ENCODE peak calls at places on chromosomes 12 and 14, in nine cellular contexts. P is GOT3; J is activated CD4-positive, alpha-beta T cell treated with anti-CD3 and anti-CD28 coated beads, Interleukin-2, amount 50 U/mL, for 4 hours; I is CD8-positive, alpha-beta memory T cell; D is non-pigmented ciliary epithelial cell; W is activated T-helper 1 cell treated with Interleukin-2 at 50 U/mL for 16 hours; R is smooth muscle cell of the brain vasculature; T is stimulated activated effector memory CD8-positive, alpha-beta T cell treated with anti-CD3 and anti-CD28 coated beads, Interleukin-12 subunit alpha, Interleukin-12 subunit beta, amount 100 ng/mL, for 72 hours; C is neural crest cell. B is an unnamed sample.

GRCh38 chr14:24113801-24114535 is 609 bp upstream of the DCAF11 start:
- DNase-seq in P (peak; percentile 42), T (no peak), J (peak; percentile 60), I (peak; percentile 88), C (peak; percentile 63), W (peak; percentile 60), R (peak; percentile 54), D (peak; percentile 73), B (peak; percentile 96)

GRCh38 chr14:77053046-77053841 is 24.7 kb upstream of the IRF2BPL start:
- DNase-seq in C (peak; percentile 77), I (peak; percentile 85), J (peak; percentile 71), R (no peak), W (peak; percentile 61), P (no peak), D (no peak), T (peak; percentile 86), B (no peak)

GRCh38 chr12:52335598-52336262 is 14.5 kb upstream of the KRT83 start:
- DNase-seq in D (no peak), J (no peak), T (no peak), C (no peak), W (no peak), I (peak; percentile 13), P (no peak), R (no peak), B (no peak)

GRCh38 chr12:40010899-40011774 is 94.7 kb downstream of the SLC2A13 start:
- DNase-seq in T (peak; percentile 67), C (peak; percentile 40), P (peak; percentile 59), D (peak; percentile 26), I (peak; percentile 72), J (peak; percentile 44), W (peak; percentile 4), R (peak; percentile 41), B (no peak)

GRCh38 chr14:53999061-53999488 is 42.5 kb upstream of the BMP4 start:
- DNase-seq in C (no peak), I (no peak), W (no peak), P (no peak), R (no peak), J (no peak), D (peak; percentile 70), T (no peak), B (no peak)

GRCh38 chr12:29589271-29589670 is 91.8 kb upstream of the OVCH1 start:
- DNase-seq in C (no peak), P (no peak), D (no peak), R (no peak), W (no peak), I (no peak), J (no peak), T (no peak), B (no peak)

GRCh38 chr12:29690728-29691127 is 93.0 kb downstream of the TMTC1 start:
- DNase-seq in T (no peak), C (no peak), W (no peak), I (no peak), J (no peak), D (no peak), P (no peak), R (no peak), B (no peak)

GRCh38 chr14:76546426-76547221 is 170.7 kb downstream of the ESRRB start:
- DNase-seq in I (no peak), T (peak; percentile 49), W (no peak), C (peak; percentile 43), D (no peak), R (no peak), P (no peak), J (no peak), B (no peak)

GRCh38 chr14:95689441-95689840 is 3.2 kb downstream of the TCL1B start:
- DNase-seq in D (no peak), C (no peak), R (no peak), W (no peak), J (no peak), I (no peak), T (no peak), P (no peak), B (no peak)

GRCh38 chr12:5628501-5628900 is 196.6 kb downstream of the NTF3 start:
- DNase-seq in R (no peak), T (no peak), D (no peak), W (no peak), C (no peak), I (no peak), J (no peak), P (no peak), B (no peak)

GRCh38 chr14:34693228-34693939 is 21.0 kb downstream of the CFL2 start:
- DNase-seq in R (no peak), D (no peak), J (no peak), T (no peak), I (no peak), W (no peak), P (no peak), C (no peak), B (no peak)

GRCh38 chr14:65957631-65958205 is 528.5 kb upstream of the CCDC196 start:
- DNase-seq in C (no peak), I (no peak), R (no peak), D (no peak), W (no peak), J (no peak), P (no peak), T (no peak), B (no peak)

GRCh38 chr12:26929590-26929989 is 8.2 kb downstream of the INTS13 start:
- DNase-seq in P (no peak), I (no peak), J (no peak), R (no peak), D (no peak), W (no peak), C (no peak), T (no peak), B (no peak)

GRCh38 chr12:15757553-15758255 is 31.5 kb downstream of the EPS8 start:
- DNase-seq in R (no peak), W (no peak), D (peak; percentile 87), I (no peak), J (no peak), P (no peak), T (no peak), C (no peak), B (no peak)

GRCh38 chr12:1216560-1216959 is 225.5 kb downstream of the ERC1 start:
- DNase-seq in I (no peak), D (no peak), C (no peak), T (no peak), J (no peak), P (no peak), W (no peak), R (no peak), B (no peak)

GRCh38 chr14:73753887-73754880 is 40.0 kb upstream of the PNMA1 start:
- DNase-seq in J (no peak), D (no peak), P (no peak), C (no peak), I (no peak), R (no peak), W (no peak), T (peak; percentile 84), B (no peak)

GRCh38 chr12:48454675-48455074 is 17.7 kb upstream of the ANP32D start:
- DNase-seq in D (peak; percentile 4), C (no peak), J (no peak), W (no peak), P (no peak), I (no peak), R (no peak), T (no peak), B (no peak)

GRCh38 chr12:89326260-89327040 is 25.9 kb downstream of the DUSP6 start:
- DNase-seq in T (no peak), W (no peak), D (no peak), P (no peak), J (no peak), R (no peak), I (no peak), C (no peak), B (no peak)

GRCh38 chr12:11862794-11863193 is 207.9 kb upstream of the BCL2L14 start:
- DNase-seq in D (peak; percentile 26), P (no peak), T (no peak), J (no peak), W (no peak), I (no peak), R (peak; percentile 44), C (no peak), B (no peak)

GRCh38 chr12:49018282-49019119 is at the start of gene PRKAG1:
- DNase-seq in C (peak; percentile 89), P (peak; percentile 83), R (peak; percentile 95), D (peak; percentile 79), I (peak; percentile 99), W (peak; percentile 97), T (peak; percentile 96), J (peak; percentile 95), B (peak; percentile 97)

GRCh38 chr12:5000204-5000603 is 43.5 kb upstream of the KCNA5 start:
- DNase-seq in D (no peak), C (no peak), R (no peak), P (no peak), T (no peak), I (no peak), J (no peak), W (no peak), B (no peak)

GRCh38 chr12:18849080-18849479 is 111.2 kb downstream of the CAPZA3 start:
- DNase-seq in P (no peak), R (peak; percentile 50), J (no peak), C (no peak), D (peak; percentile 64), W (no peak), T (no peak), I (no peak), B (no peak)

GRCh38 chr14:36214476-36215216 is 38.1 kb upstream of the PTCSC3 start:
- DNase-seq in I (no peak), R (no peak), W (no peak), C (no peak), J (no peak), D (no peak), P (no peak), T (no peak), B (no peak)

GRCh38 chr12:66883545-66883944 is 204.7 kb upstream of the GRIP1 start:
- DNase-seq in R (no peak), I (no peak), W (no peak), C (no peak), T (no peak), D (no peak), P (no peak), J (no peak), B (no peak)

GRCh38 chr12:105190530-105190929 is 45.4 kb downstream of the APPL2 start:
- DNase-seq in C (no peak), D (no peak), R (no peak), J (no peak), T (no peak), P (no peak), I (no peak), W (no peak), B (no peak)

GRCh38 chr12:52164624-52165023 is 27.2 kb downstream of the KRT80 start:
- DNase-seq in T (no peak), D (no peak), W (no peak), J (no peak), C (no peak), I (no peak), P (no peak), R (no peak), B (no peak)

GRCh38 chr12:112061127-112061526 is 47.5 kb downstream of the NAA25 start:
- DNase-seq in C (no peak), W (no peak), D (no peak), J (no peak), R (no peak), I (no peak), T (no peak), P (no peak), B (no peak)

GRCh38 chr14:49250109-49250508 is 336.1 kb downstream of the RPS29 start:
- DNase-seq in C (no peak), R (no peak), T (no peak), W (no peak), I (no peak), P (no peak), J (no peak), D (no peak), B (no peak)

GRCh38 chr14:94412671-94413638 is 24.6 kb upstream of the SERPINA1 start:
- DNase-seq in C (no peak), W (no peak), J (no peak), D (no peak), R (no peak), T (no peak), P (no peak), I (no peak), B (no peak)

GRCh38 chr14:29310757-29311156 is 544.2 kb downstream of the FOXG1 start:
- DNase-seq in I (no peak), D (peak; percentile 76), W (no peak), R (no peak), C (no peak), T (no peak), J (no peak), P (no peak), B (no peak)

GRCh38 chr14:103633391-103633790 is 4.4 kb downstream of the KLC1 start:
- DNase-seq in D (no peak), I (no peak), T (no peak), R (no peak), C (no peak), W (no peak), J (no peak), P (no peak), B (no peak)